ENCODE peak calls at places on chromosome 20, in seven cellular contexts. B, H, T, O, J, N and S are unnamed samples.
A peak's percentile ranks its signal among the peaks of the same experiment; 100 is the strongest.

GRCh38 chr20:53935353-53936084 is 134.9 kb downstream of the BCAS1 start:
- DNase-seq in J (no peak), H (no peak), B (no peak), N (no peak), O (no peak), T (no peak), S (no peak)

GRCh38 chr20:50098259-50098658 is 14.7 kb downstream of the UBE2V1 start:
- DNase-seq in B (no peak), H (no peak), N (no peak), T (no peak), O (no peak), J (no peak), S (no peak)

GRCh38 chr20:48737463-48738093 is 90.2 kb downstream of the PREX1 start:
- DNase-seq in H (no peak), O (no peak), B (no peak), T (no peak), J (no peak), N (no peak), S (no peak)

GRCh38 chr20:48898896-48899513 is 22.5 kb upstream of the ARFGEF2 start:
- DNase-seq in O (no peak), J (no peak), H (no peak), B (no peak), N (no peak), T (no peak), S (no peak)

GRCh38 chr20:64133951-64134407 is 26.6 kb upstream of the NPBWR2 start:
- DNase-seq in T (no peak), J (no peak), N (no peak), O (no peak), B (no peak), H (no peak), S (no peak)

GRCh38 chr20:25586877-25587276 is 1.5 kb upstream of the NINL start:
- DNase-seq in N (no peak), B (no peak), J (peak; percentile 37), T (no peak), H (no peak), O (no peak), S (no peak)

GRCh38 chr20:17910828-17911294 is 57.7 kb downstream of the SNX5 start:
- DNase-seq in J (peak; percentile 51), O (no peak), B (no peak), N (no peak), T (no peak), H (no peak), S (no peak)

GRCh38 chr20:20452254-20452676 is 84.4 kb downstream of the INSM1 start:
- DNase-seq in O (peak; percentile 83), N (no peak), J (peak; percentile 76), H (peak; percentile 64), B (no peak), T (peak; percentile 61), S (peak; percentile 87)

GRCh38 chr20:668638-669037 is 7.0 kb downstream of the SCRT2 start:
- DNase-seq in H (no peak), O (no peak), T (no peak), B (no peak), J (no peak), N (no peak), S (no peak)

GRCh38 chr20:51953731-51954340 is 151.5 kb upstream of the SALL4 start:
- DNase-seq in N (no peak), H (no peak), B (no peak), J (no peak), O (no peak), T (no peak), S (no peak)